ENCODE peak calls at places on chromosomes 7 and 10, in ten cellular contexts. E, F, D, K, H, G, U, A, V and T are unnamed samples.

GRCh38 chr10:29746080-29746797 is 111.5 kb upstream of the SVIL start:
- DNase-seq in E (no peak), F (no peak), D (no peak), K (peak; percentile 46), H (no peak), G (peak; percentile 13), U (peak; percentile 47), A (no peak), V (no peak), T (no peak)

GRCh38 chr10:13351340-13351915 is 3.3 kb upstream of the SEPHS1 start:
- DNase-seq in E (no peak), F (no peak), D (no peak), K (no peak), H (peak; percentile 47), G (no peak), U (no peak), A (peak; percentile 36), V (peak; percentile 71), T (peak; percentile 18)

GRCh38 chr10:50577681-50578350 is 45.9 kb downstream of the SGMS1 start:
- DNase-seq in E (no peak), F (no peak), D (no peak), K (peak; percentile 61), H (peak; percentile 8), G (peak; percentile 41), U (peak; percentile 77), A (no peak), V (peak; percentile 17), T (no peak)

GRCh38 chr7:87046456-87046855 is 13.0 kb downstream of the ELAPOR2 start:
- DNase-seq in E (no peak), F (no peak), D (no peak), K (no peak), H (no peak), G (no peak), U (no peak), A (no peak), V (no peak), T (no peak)

GRCh38 chr10:29480281-29480954 is 154.4 kb downstream of the SVIL start:
- DNase-seq in E (no peak), F (no peak), D (no peak), K (no peak), H (peak; percentile 33), G (peak; percentile 35), U (no peak), A (no peak), V (no peak), T (no peak)

GRCh38 chr7:66502230-66503035 is 126.2 kb upstream of the KCTD7 start:
- DNase-seq in E (no peak), F (no peak), D (no peak), K (no peak), H (no peak), G (no peak), U (no peak), A (no peak), V (no peak), T (no peak)

GRCh38 chr7:131338173-131338572 is 10.5 kb downstream of the MKLN1 start:
- DNase-seq in E (no peak), F (no peak), D (no peak), K (no peak), H (no peak), G (no peak), U (no peak), A (no peak), V (no peak), T (no peak)

GRCh38 chr7:148116195-148116594 is 474.4 kb upstream of the C7orf33 start:
- DNase-seq in E (no peak), F (no peak), D (no peak), K (no peak), H (no peak), G (no peak), U (no peak), A (no peak), V (no peak), T (no peak)

GRCh38 chr7:77979219-77979618 is 180.6 kb downstream of the PHTF2 start:
- DNase-seq in E (no peak), F (no peak), D (no peak), K (peak; percentile 43), H (no peak), G (peak; percentile 49), U (peak; percentile 7), A (no peak), V (no peak), T (no peak)

GRCh38 chr10:131775444-131775832 is 125.4 kb upstream of the PPP2R2D start:
- DNase-seq in E (no peak), F (no peak), D (no peak), K (no peak), H (no peak), G (no peak), U (no peak), A (no peak), V (no peak), T (no peak)

GRCh38 chr7:28378574-28379149 is 33.7 kb upstream of the CREB5 start:
- DNase-seq in E (no peak), F (no peak), D (no peak), K (peak; percentile 10), H (no peak), G (no peak), U (peak; percentile 45), A (no peak), V (no peak), T (no peak)

GRCh38 chr7:91266067-91266930 is 2.1 kb downstream of the FZD1 start:
- DNase-seq in E (peak; percentile 60), F (no peak), D (peak; percentile 25), K (no peak), H (no peak), G (no peak), U (peak; percentile 41), A (no peak), V (no peak), T (no peak)

GRCh38 chr7:50068850-50069551 is 24.0 kb downstream of the ZPBP start:
- DNase-seq in E (no peak), F (peak; percentile 46), D (no peak), K (peak; percentile 8), H (no peak), G (peak; percentile 66), U (peak; percentile 66), A (no peak), V (peak; percentile 52), T (no peak)

GRCh38 chr10:116183733-116184447 is 89.1 kb downstream of the GFRA1 start:
- DNase-seq in E (no peak), F (no peak), D (no peak), K (peak; percentile 51), H (no peak), G (peak; percentile 56), U (peak; percentile 40), A (no peak), V (no peak), T (no peak)

GRCh38 chr10:101629781-101630419 is 41.8 kb downstream of the DPCD start:
- DNase-seq in E (no peak), F (no peak), D (peak; percentile 40), K (no peak), H (no peak), G (no peak), U (no peak), A (no peak), V (no peak), T (no peak)

GRCh38 chr10:106078796-106079576 is 1085.5 kb downstream of the SORCS1 start:
- DNase-seq in E (no peak), F (no peak), D (no peak), K (no peak), H (no peak), G (peak; percentile 42), U (peak; percentile 24), A (no peak), V (no peak), T (no peak)

GRCh38 chr10:83983578-83984255 is 155.6 kb upstream of the GHITM start:
- DNase-seq in E (no peak), F (peak; percentile 11), D (no peak), K (peak; percentile 7), H (no peak), G (peak; percentile 78), U (peak; percentile 30), A (no peak), V (no peak), T (no peak)

GRCh38 chr7:76123316-76123715 is 75.4 kb downstream of the MDH2 start:
- DNase-seq in E (no peak), F (no peak), D (no peak), K (no peak), H (no peak), G (no peak), U (no peak), A (no peak), V (no peak), T (no peak)

GRCh38 chr7:134547738-134548054 is 1.2 kb upstream of the AKR1B15 start:
- DNase-seq in E (peak; percentile 72), F (no peak), D (peak; percentile 62), K (peak; percentile 66), H (no peak), G (no peak), U (peak; percentile 73), A (no peak), V (peak; percentile 13), T (no peak)

GRCh38 chr10:31897506-31897905 is 31.1 kb downstream of the ARHGAP12 start:
- DNase-seq in E (no peak), F (no peak), D (no peak), K (no peak), H (no peak), G (no peak), U (peak; percentile 41), A (no peak), V (no peak), T (no peak)

GRCh38 chr7:104207348-104207730 is 474 bp downstream of the ORC5 start:
- DNase-seq in E (no peak), F (no peak), D (no peak), K (peak; percentile 21), H (peak; percentile 27), G (peak; percentile 18), U (peak; percentile 24), A (peak; percentile 28), V (peak; percentile 20), T (no peak)

GRCh38 chr10:19719320-19719719 is 96.9 kb upstream of the PLXDC2 start:
- DNase-seq in E (no peak), F (no peak), D (no peak), K (peak; percentile 0), H (no peak), G (peak; percentile 78), U (peak; percentile 91), A (no peak), V (no peak), T (no peak)

GRCh38 chr7:155259791-155260497 is 37.7 kb upstream of the INSIG1 start:
- DNase-seq in E (no peak), F (no peak), D (no peak), K (no peak), H (no peak), G (no peak), U (no peak), A (no peak), V (no peak), T (no peak)

GRCh38 chr10:49164587-49165188 is 23.5 kb downstream of the TMEM273 start:
- DNase-seq in E (no peak), F (no peak), D (no peak), K (peak; percentile 29), H (peak; percentile 92), G (no peak), U (peak; percentile 6), A (no peak), V (peak; percentile 46), T (no peak)

GRCh38 chr7:47663841-47664240 is 81.9 kb upstream of the TNS3 start:
- DNase-seq in E (no peak), F (no peak), D (no peak), K (no peak), H (no peak), G (no peak), U (no peak), A (no peak), V (no peak), T (no peak)

GRCh38 chr10:59432207-59432900 is 70.0 kb upstream of the FAM13C start:
- DNase-seq in E (no peak), F (peak; percentile 1), D (no peak), K (peak; percentile 9), H (no peak), G (peak; percentile 16), U (peak; percentile 58), A (no peak), V (no peak), T (no peak)

GRCh38 chr7:50142421-50143113 is 49.5 kb upstream of the ZPBP start:
- DNase-seq in E (no peak), F (peak; percentile 10), D (no peak), K (peak; percentile 46), H (peak; percentile 80), G (peak; percentile 42), U (peak; percentile 18), A (peak; percentile 21), V (peak; percentile 64), T (no peak)

GRCh38 chr7:106952658-106953231 is 87.7 kb downstream of the PIK3CG start:
- DNase-seq in E (no peak), F (no peak), D (peak; percentile 45), K (no peak), H (no peak), G (peak; percentile 36), U (no peak), A (no peak), V (no peak), T (no peak)